ENCODE peak calls at places on chromosomes 11 and 22, in five cellular contexts. One of them, this sample, is unnamed.

GRCh38 chr11:76115555-76115954 is 90.7 kb downstream of the WNT11 start:
- DNase-seq in lower lobe of right lung: no peak
- DNase-seq in sigmoid colon: no peak
- DNase-seq in CD8-positive, alpha-beta T cell: no peak
- DNase-seq in uterus: no peak
- DNase-seq in this sample: no peak

GRCh38 chr11:66718320-66718971 is 10.6 kb downstream of the SPTBN2 start:
- DNase-seq in lower lobe of right lung: peak
- DNase-seq in uterus: no peak
- DNase-seq in CD8-positive, alpha-beta T cell: no peak
- DNase-seq in sigmoid colon: no peak
- DNase-seq in this sample: peak

GRCh38 chr22:26769663-26770062 is 112.3 kb downstream of the MIAT start:
- DNase-seq in lower lobe of right lung: no peak
- DNase-seq in CD8-positive, alpha-beta T cell: no peak
- DNase-seq in uterus: no peak
- DNase-seq in sigmoid colon: no peak
- DNase-seq in this sample: no peak

GRCh38 chr11:32297629-32298028 is 137.7 kb downstream of the WT1 start:
- DNase-seq in uterus: no peak
- DNase-seq in CD8-positive, alpha-beta T cell: no peak
- DNase-seq in lower lobe of right lung: no peak
- DNase-seq in sigmoid colon: no peak
- DNase-seq in this sample: peak

GRCh38 chr11:76466666-76467065 is 21.8 kb downstream of the EMSY start:
- DNase-seq in CD8-positive, alpha-beta T cell: no peak
- DNase-seq in lower lobe of right lung: no peak
- DNase-seq in uterus: no peak
- DNase-seq in sigmoid colon: no peak
- DNase-seq in this sample: no peak

GRCh38 chr11:45702511-45702910 is 37.1 kb upstream of the CHST1 start:
- DNase-seq in lower lobe of right lung: no peak
- DNase-seq in uterus: no peak
- DNase-seq in sigmoid colon: no peak
- DNase-seq in CD8-positive, alpha-beta T cell: no peak
- DNase-seq in this sample: no peak

GRCh38 chr22:45164217-45165123 is 745 bp downstream of the NUP50 start:
- DNase-seq in lower lobe of right lung: peak
- DNase-seq in uterus: peak
- DNase-seq in sigmoid colon: peak
- DNase-seq in CD8-positive, alpha-beta T cell: peak
- DNase-seq in this sample: peak

GRCh38 chr22:24434472-24435322 is 7.3 kb downstream of the ADORA2A start:
- DNase-seq in lower lobe of right lung: no peak
- DNase-seq in uterus: no peak
- DNase-seq in sigmoid colon: peak
- DNase-seq in CD8-positive, alpha-beta T cell: peak
- DNase-seq in this sample: peak

GRCh38 chr11:65072631-65072966 is 11.2 kb downstream of the CDCA5 start:
- DNase-seq in sigmoid colon: no peak
- DNase-seq in uterus: no peak
- DNase-seq in lower lobe of right lung: no peak
- DNase-seq in CD8-positive, alpha-beta T cell: no peak
- DNase-seq in this sample: no peak

GRCh38 chr22:38338772-38339379 is 21.6 kb upstream of the CSNK1E start:
- DNase-seq in CD8-positive, alpha-beta T cell: no peak
- DNase-seq in lower lobe of right lung: peak
- DNase-seq in sigmoid colon: peak
- DNase-seq in uterus: no peak
- DNase-seq in this sample: no peak

GRCh38 chr11:106271686-106272085 is 194.2 kb downstream of the AASDHPPT start:
- DNase-seq in lower lobe of right lung: no peak
- DNase-seq in CD8-positive, alpha-beta T cell: no peak
- DNase-seq in uterus: no peak
- DNase-seq in sigmoid colon: no peak
- DNase-seq in this sample: no peak

GRCh38 chr11:74849525-74850391 is 99.1 kb downstream of the XRRA1 start:
- DNase-seq in lower lobe of right lung: no peak
- DNase-seq in CD8-positive, alpha-beta T cell: no peak
- DNase-seq in uterus: no peak
- DNase-seq in sigmoid colon: no peak
- DNase-seq in this sample: no peak

GRCh38 chr11:17008099-17008498 is 6.1 kb downstream of the PLEKHA7 start:
- DNase-seq in sigmoid colon: peak
- DNase-seq in CD8-positive, alpha-beta T cell: no peak
- DNase-seq in lower lobe of right lung: no peak
- DNase-seq in uterus: no peak
- DNase-seq in this sample: no peak

GRCh38 chr22:32920734-32921133 is 119.2 kb downstream of the TIMP3 start:
- DNase-seq in CD8-positive, alpha-beta T cell: no peak
- DNase-seq in sigmoid colon: no peak
- DNase-seq in uterus: no peak
- DNase-seq in lower lobe of right lung: no peak
- DNase-seq in this sample: no peak

GRCh38 chr11:57425565-57426438 is 1.1 kb downstream of the SLC43A3 start:
- DNase-seq in lower lobe of right lung: peak
- DNase-seq in CD8-positive, alpha-beta T cell: no peak
- DNase-seq in sigmoid colon: peak
- DNase-seq in uterus: peak
- DNase-seq in this sample: no peak

GRCh38 chr11:111378773-111379499 is at the start of gene POU2AF1:
- DNase-seq in sigmoid colon: no peak
- DNase-seq in uterus: no peak
- DNase-seq in CD8-positive, alpha-beta T cell: peak
- DNase-seq in lower lobe of right lung: no peak
- DNase-seq in this sample: no peak

GRCh38 chr11:109971184-109971523 is 122.0 kb upstream of the ZC3H12C start:
- DNase-seq in uterus: no peak
- DNase-seq in lower lobe of right lung: no peak
- DNase-seq in CD8-positive, alpha-beta T cell: no peak
- DNase-seq in sigmoid colon: no peak
- DNase-seq in this sample: peak

GRCh38 chr22:17266261-17266971 is 47.2 kb upstream of the ADA2 start:
- DNase-seq in lower lobe of right lung: no peak
- DNase-seq in sigmoid colon: no peak
- DNase-seq in uterus: no peak
- DNase-seq in CD8-positive, alpha-beta T cell: no peak
- DNase-seq in this sample: peak

GRCh38 chr11:100738701-100739100 is 51.6 kb downstream of the ARHGAP42 start:
- DNase-seq in lower lobe of right lung: no peak
- DNase-seq in CD8-positive, alpha-beta T cell: no peak
- DNase-seq in uterus: no peak
- DNase-seq in sigmoid colon: no peak
- DNase-seq in this sample: no peak

GRCh38 chr11:43930868-43931716 is 11.3 kb upstream of the C11orf96 start:
- DNase-seq in uterus: no peak
- DNase-seq in sigmoid colon: no peak
- DNase-seq in CD8-positive, alpha-beta T cell: no peak
- DNase-seq in lower lobe of right lung: no peak
- DNase-seq in this sample: no peak

GRCh38 chr11:116835791-116836647 is 1.4 kb downstream of the APOA1 start:
- DNase-seq in lower lobe of right lung: peak
- DNase-seq in sigmoid colon: peak
- DNase-seq in CD8-positive, alpha-beta T cell: peak
- DNase-seq in uterus: peak
- DNase-seq in this sample: no peak

GRCh38 chr22:50530280-50530856 is 556 bp upstream of the TYMP start:
- DNase-seq in lower lobe of right lung: peak
- DNase-seq in uterus: peak
- DNase-seq in sigmoid colon: peak
- DNase-seq in CD8-positive, alpha-beta T cell: peak
- DNase-seq in this sample: no peak

GRCh38 chr11:12914401-12914912 is 94.7 kb upstream of the RASSF10 start:
- DNase-seq in lower lobe of right lung: peak
- DNase-seq in uterus: peak
- DNase-seq in sigmoid colon: peak
- DNase-seq in CD8-positive, alpha-beta T cell: no peak
- DNase-seq in this sample: peak
- H3K27ac ChIP-seq in lower lobe of right lung: no peak
- H3K27ac ChIP-seq in uterus: no peak
- H3K27ac ChIP-seq in sigmoid colon: peak
- H3K27ac ChIP-seq in CD8-positive, alpha-beta T cell: no peak
- H3K27ac ChIP-seq in this sample: no peak

GRCh38 chr22:42960146-42960509 is 54.8 kb downstream of the PACSIN2 start:
- DNase-seq in uterus: no peak
- DNase-seq in CD8-positive, alpha-beta T cell: no peak
- DNase-seq in sigmoid colon: no peak
- DNase-seq in lower lobe of right lung: no peak
- DNase-seq in this sample: peak

GRCh38 chr22:42957958-42958357 is 57.0 kb downstream of the PACSIN2 start:
- DNase-seq in lower lobe of right lung: no peak
- DNase-seq in CD8-positive, alpha-beta T cell: no peak
- DNase-seq in sigmoid colon: no peak
- DNase-seq in uterus: no peak
- DNase-seq in this sample: no peak

GRCh38 chr22:42959472-42960145 is 55.3 kb downstream of the PACSIN2 start:
- DNase-seq in CD8-positive, alpha-beta T cell: no peak
- DNase-seq in lower lobe of right lung: no peak
- DNase-seq in uterus: no peak
- DNase-seq in sigmoid colon: peak
- DNase-seq in this sample: peak

GRCh38 chr22:42957544-42957943 is 57.4 kb downstream of the PACSIN2 start:
- DNase-seq in CD8-positive, alpha-beta T cell: no peak
- DNase-seq in sigmoid colon: no peak
- DNase-seq in lower lobe of right lung: no peak
- DNase-seq in uterus: no peak
- DNase-seq in this sample: no peak

DNA sequence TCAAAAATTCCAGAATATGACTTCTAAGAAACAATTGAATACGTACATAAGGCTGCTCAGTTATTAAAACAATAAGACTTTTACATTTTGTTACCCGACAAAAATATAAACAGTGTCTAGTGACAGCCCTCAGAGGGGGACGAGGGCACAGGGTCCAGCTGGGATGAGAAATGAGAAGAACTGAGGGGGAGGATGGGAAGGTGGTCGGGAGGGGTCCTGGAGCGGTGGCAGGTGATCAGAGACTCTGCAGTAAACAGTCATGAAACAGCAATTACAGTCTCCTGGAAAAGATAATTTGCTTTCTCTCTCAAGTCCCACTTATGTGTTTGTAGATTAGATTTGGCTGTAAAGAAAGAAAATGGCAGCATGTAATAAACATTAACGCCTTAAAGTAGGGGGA is 56.0 kb downstream of the PACSIN2 start:
- DNase-seq in CD8-positive, alpha-beta T cell: no peak
- DNase-seq in uterus: no peak
- DNase-seq in sigmoid colon: no peak
- DNase-seq in lower lobe of right lung: no peak
- DNase-seq in this sample: no peak
- H3K27ac ChIP-seq in CD8-positive, alpha-beta T cell: no peak
- H3K27ac ChIP-seq in uterus: peak
- H3K27ac ChIP-seq in sigmoid colon: peak
- H3K27ac ChIP-seq in lower lobe of right lung: peak
- H3K27ac ChIP-seq in this sample: no peak

DNA sequence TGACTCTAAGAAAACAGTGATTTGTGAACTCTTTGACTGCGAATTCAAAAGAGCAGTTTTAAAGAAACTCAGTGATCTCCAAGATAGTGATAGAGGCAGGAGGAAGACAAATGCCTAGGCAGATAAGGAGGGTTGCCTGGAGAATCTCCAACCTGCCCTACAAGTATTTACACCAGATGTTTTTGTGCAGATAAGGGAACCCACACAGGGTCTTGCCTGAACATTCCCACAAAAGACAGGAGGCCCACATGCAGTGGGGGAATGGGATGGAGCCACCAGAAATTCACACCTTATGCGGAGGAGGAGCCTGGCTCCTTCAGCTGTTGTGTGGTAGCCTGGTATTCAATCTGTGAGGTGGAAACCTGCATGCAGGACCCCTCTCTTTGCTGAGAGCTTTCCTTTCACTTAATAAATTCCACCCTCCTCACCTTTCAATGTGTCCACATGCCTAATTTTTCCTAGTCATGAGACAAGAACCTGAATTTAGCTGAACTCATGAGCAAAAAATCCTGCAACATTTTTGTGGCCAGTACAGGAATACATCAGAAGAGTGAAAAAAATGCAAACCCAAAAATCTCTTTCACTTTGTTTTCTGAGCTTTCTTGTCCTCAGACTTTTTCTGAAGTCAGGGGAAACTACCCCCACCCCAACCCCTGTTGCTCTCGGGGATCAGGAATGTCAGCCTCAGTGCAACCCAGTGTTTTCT is 8.1 kb upstream of the GLYAT start:
- DNase-seq in CD8-positive, alpha-beta T cell: no peak
- DNase-seq in lower lobe of right lung: no peak
- DNase-seq in uterus: no peak
- DNase-seq in sigmoid colon: no peak
- DNase-seq in this sample: no peak
- H3K27ac ChIP-seq in CD8-positive, alpha-beta T cell: no peak
- H3K27ac ChIP-seq in lower lobe of right lung: no peak
- H3K27ac ChIP-seq in uterus: no peak
- H3K27ac ChIP-seq in sigmoid colon: no peak
- H3K27ac ChIP-seq in this sample: no peak

DNA sequence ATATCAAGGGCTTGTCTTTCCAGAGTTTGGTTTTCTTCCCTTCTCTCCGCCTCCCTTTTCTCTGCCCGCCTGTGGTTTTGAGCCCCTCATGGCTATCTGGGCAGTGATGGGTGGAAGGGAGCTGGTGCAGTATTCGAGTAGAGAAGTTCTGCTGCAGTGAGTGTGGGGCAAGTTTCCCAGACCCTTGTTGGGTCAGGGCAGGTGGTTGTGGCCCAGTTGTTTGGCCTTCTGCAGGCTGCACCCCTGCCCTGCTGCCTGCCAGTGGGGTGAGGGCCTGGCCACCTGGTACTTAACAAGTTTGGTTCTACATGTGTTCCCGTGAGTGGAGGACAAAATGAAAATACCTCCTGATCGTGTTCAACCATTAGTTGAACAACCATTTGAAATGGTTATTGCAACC is 65.2 kb downstream of the PTPRJ start:
- DNase-seq in uterus: no peak
- DNase-seq in sigmoid colon: no peak
- DNase-seq in CD8-positive, alpha-beta T cell: no peak
- DNase-seq in lower lobe of right lung: no peak
- DNase-seq in this sample: no peak
- H3K27ac ChIP-seq in uterus: no peak
- H3K27ac ChIP-seq in sigmoid colon: no peak
- H3K27ac ChIP-seq in CD8-positive, alpha-beta T cell: no peak
- H3K27ac ChIP-seq in lower lobe of right lung: no peak
- H3K27ac ChIP-seq in this sample: no peak

DNA sequence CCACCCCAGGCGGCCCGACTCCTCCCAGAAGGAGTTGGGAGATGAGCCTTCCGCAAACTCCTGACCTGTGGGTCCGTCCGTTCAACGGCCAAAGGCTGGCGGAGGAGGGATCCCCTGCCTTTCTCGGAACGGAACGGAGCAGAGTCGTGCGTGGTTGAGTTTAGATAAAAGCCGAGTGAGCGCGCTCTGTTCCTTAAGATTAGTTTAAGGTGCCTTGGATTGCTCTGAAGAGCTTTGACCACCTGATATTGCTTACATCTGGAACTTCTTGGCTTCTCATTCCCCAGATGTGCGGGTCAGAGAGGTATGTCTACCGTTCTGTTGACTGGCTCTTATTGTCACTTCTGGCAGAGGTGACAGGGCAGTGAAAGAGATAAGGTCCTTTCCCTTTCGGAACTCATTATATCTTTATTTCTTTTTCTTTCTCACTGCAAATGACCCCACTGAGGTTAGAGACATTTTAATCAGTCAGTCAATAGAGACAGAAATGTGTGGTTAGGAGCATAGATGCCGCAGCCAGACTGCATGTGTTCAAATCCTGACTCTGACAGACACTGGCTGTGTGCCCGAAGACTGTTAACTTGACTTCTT is at the start of gene TRIM6:
- DNase-seq in uterus: peak
- DNase-seq in CD8-positive, alpha-beta T cell: no peak
- DNase-seq in lower lobe of right lung: peak
- DNase-seq in sigmoid colon: peak
- DNase-seq in this sample: no peak
- H3K27ac ChIP-seq in uterus: peak
- H3K27ac ChIP-seq in CD8-positive, alpha-beta T cell: no peak
- H3K27ac ChIP-seq in lower lobe of right lung: peak
- H3K27ac ChIP-seq in sigmoid colon: peak
- H3K27ac ChIP-seq in this sample: no peak